ENCODE peak calls at places on chromosome 22, in four cellular contexts. L is RWPE2, M is SK-N-SH, T is adrenal gland. X is an unnamed sample.
A peak's percentile ranks its signal among the peaks of the same experiment; 100 is the strongest.

GRCh38 chr22:19959043-19959586 is 17.5 kb upstream of the TXNRD2 start:
- DNase-seq in T (peak; percentile 90), L (peak; percentile 66), M (peak; percentile 32), X (peak; percentile 78)

GRCh38 chr22:25085930-25086901 is 113.4 kb upstream of the CRYBB3 start:
- DNase-seq in T (no peak), M (no peak), L (no peak), X (no peak)

GRCh38 chr22:45998638-45999378 is 21.8 kb upstream of the WNT7B start:
- DNase-seq in L (peak; percentile 45), T (no peak), M (no peak), X (no peak)

GRCh38 chr22:40491990-40492631 is 121.7 kb downstream of the SGSM3 start:
- DNase-seq in L (no peak), M (no peak), T (no peak), X (no peak)

GRCh38 chr22:45072322-45072903 is 62.6 kb upstream of the PHF21B start:
- DNase-seq in M (no peak), L (peak; percentile 92), T (no peak), X (no peak)

GRCh38 chr22:25048659-25049657 is 96.4 kb downstream of the KIAA1671 start:
- DNase-seq in T (peak; percentile 73), L (no peak), M (peak; percentile 84), X (peak; percentile 39)

GRCh38 chr22:26632422-26633155 is 10.8 kb downstream of the CRYBA4 start:
- DNase-seq in M (peak; percentile 44), L (no peak), T (no peak), X (no peak)

GRCh38 chr22:29343313-29343805 is 27.9 kb upstream of the RASL10A start:
- DNase-seq in M (peak; percentile 92), L (no peak), T (no peak), X (no peak)

GRCh38 chr22:30892731-30893221 is 75.8 kb downstream of the MORC2 start:
- DNase-seq in T (no peak), M (no peak), L (no peak), X (peak; percentile 3)

GRCh38 chr22:31734512-31734911 is 15.4 kb downstream of the PRR14L start:
- DNase-seq in M (peak; percentile 35), L (no peak), T (no peak), X (no peak)

GRCh38 chr22:17725465-17725800 is 48.8 kb downstream of the BID start:
- DNase-seq in T (no peak), L (no peak), M (no peak), X (no peak)

GRCh38 chr22:35525687-35526332 is 14.8 kb upstream of the RASD2 start:
- DNase-seq in L (no peak), M (no peak), T (no peak), X (no peak)

GRCh38 chr22:38313384-38313955 is 3.8 kb downstream of the CSNK1E start:
- DNase-seq in T (peak; percentile 62), M (no peak), L (peak; percentile 98), X (no peak)

GRCh38 chr22:41256254-41256897 is 15.6 kb upstream of the CHADL start:
- DNase-seq in L (no peak), T (no peak), M (no peak), X (no peak)

GRCh38 chr22:29727248-29727551 is 7.4 kb downstream of the CABP7 start:
- DNase-seq in L (no peak), T (no peak), M (peak; percentile 91), X (peak; percentile 7)

GRCh38 chr22:28034760-28035401 is 115.8 kb upstream of the PITPNB start:
- DNase-seq in L (no peak), M (peak; percentile 64), T (peak; percentile 81), X (no peak)

GRCh38 chr22:41531422-41531727 is 12.9 kb downstream of the POLR3H start:
- DNase-seq in L (no peak), M (no peak), T (no peak), X (no peak)

GRCh38 chr22:20089977-20090729 is 10.1 kb downstream of the DGCR8 start:
- DNase-seq in L (no peak), M (no peak), T (no peak), X (no peak)

GRCh38 chr22:20566420-20567260 is 59.2 kb downstream of the MED15 start:
- DNase-seq in L (no peak), M (no peak), T (no peak), X (no peak)

GRCh38 chr22:50444663-50445062 is 30.2 kb downstream of the SBF1 start:
- DNase-seq in T (peak; percentile 69), L (no peak), M (no peak), X (no peak)

GRCh38 chr22:35705141-35705540 is 12.5 kb upstream of the APOL5 start:
- DNase-seq in M (no peak), L (no peak), T (no peak), X (no peak)

GRCh38 chr22:42069801-42070516 is 653 bp downstream of the NAGA start:
- DNase-seq in L (no peak), M (no peak), T (no peak), X (no peak)

GRCh38 chr22:28730146-28730545 is 11.5 kb downstream of the CHEK2 start:
- DNase-seq in M (no peak), T (no peak), L (no peak), X (no peak)

GRCh38 chr22:32862083-32862482 is 60.6 kb downstream of the TIMP3 start:
- DNase-seq in L (no peak), M (no peak), T (no peak), X (no peak)

GRCh38 chr22:45548991-45549736 is 46.5 kb downstream of the FBLN1 start:
- DNase-seq in M (no peak), L (no peak), T (no peak), X (no peak)

GRCh38 chr22:42604403-42604802 is 10.3 kb downstream of the POLDIP3 start:
- DNase-seq in L (no peak), T (no peak), M (no peak), X (no peak)

GRCh38 chr22:32557424-32557823 is 82.8 kb downstream of the FBXO7 start:
- DNase-seq in M (no peak), L (no peak), T (no peak), X (no peak)

GRCh38 chr22:31046591-31047226 is 34.4 kb upstream of the SMTN start:
- DNase-seq in M (peak; percentile 31), T (peak; percentile 56), L (no peak), X (no peak)

DNA sequence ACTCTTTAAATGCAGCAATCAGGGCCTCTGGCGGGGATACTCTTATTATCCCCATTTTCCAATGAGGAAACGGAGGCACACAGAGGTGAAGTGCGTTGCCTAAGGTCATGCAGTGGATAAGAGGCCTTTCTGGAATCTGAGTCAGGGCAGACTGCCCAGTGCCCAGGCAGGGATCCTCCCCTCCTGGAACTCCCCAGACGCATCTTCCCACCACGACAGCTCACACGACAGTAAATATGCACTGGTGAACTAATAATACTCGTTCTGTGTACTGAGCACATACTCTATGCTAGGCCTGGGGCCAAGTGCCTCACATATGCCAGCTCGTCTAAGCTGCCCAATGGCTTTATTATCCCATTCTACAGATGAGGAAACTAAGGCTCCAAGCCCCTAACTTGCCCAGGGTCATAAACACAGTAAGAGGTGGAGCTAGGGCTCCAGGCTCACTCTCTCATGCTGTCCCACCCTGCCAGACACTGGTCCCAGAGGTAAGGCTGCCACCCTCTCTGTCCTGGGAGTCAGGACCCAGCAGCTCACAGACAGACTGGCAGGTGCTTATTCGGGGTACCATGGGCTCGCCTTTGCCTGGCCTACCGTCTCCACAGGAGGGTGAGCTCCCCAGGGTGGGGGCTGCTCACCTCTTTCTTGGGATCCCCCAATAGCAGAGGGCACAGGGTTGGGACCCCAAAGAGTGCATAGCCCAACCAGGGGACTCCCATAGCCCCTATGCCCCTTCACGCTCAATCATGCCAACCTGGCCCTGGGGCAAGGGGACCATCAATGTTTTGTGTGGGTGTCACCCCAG is 2.3 kb downstream of the IL2RB start:
- DNase-seq in M (no peak), T (no peak), L (no peak), X (no peak)
- H3K4me3 ChIP-seq in M (no peak overlapping the region), T (no peak overlapping the region), L (no peak overlapping the region), X (no peak overlapping the region)

GRCh38 chr22:47291565-47292495 is 529.4 kb downstream of the TBC1D22A start:
- DNase-seq in L (no peak), M (no peak), T (no peak), X (no peak)
- H3K9me3 ChIP-seq in L (no peaks in the 10 kb centered on the region), M (no peaks in the 10 kb centered on the region), T (no peaks in the 10 kb centered on the region), X (no peaks in the 10 kb centered on the region)

GRCh38 chr22:22087854-22088657 is 105.5 kb upstream of the TOP3B start:
- DNase-seq in T (no peak), L (no peak), M (no peak), X (no peak)
- H3K4me3 ChIP-seq in T (no peak overlapping the region), L (no peak overlapping the region), M (no peak overlapping the region), X (no peak overlapping the region)

GRCh38 chr22:49095366-49095765 is 732.3 kb downstream of the BRD1 start:
- DNase-seq in M (no peak), L (no peak), T (no peak), X (no peak)
- H3K9me3 ChIP-seq in M (no peaks in the 10 kb centered on the region), L (no peaks in the 10 kb centered on the region), T (no peaks in the 10 kb centered on the region), X (no peaks in the 10 kb centered on the region)

GRCh38 chr22:43995798-43996169 is 28.3 kb upstream of the PARVB start:
- DNase-seq in T (no peak), M (no peak), L (no peak), X (no peak)
- H3K4me3 ChIP-seq in T (no peak overlapping the region), M (no peak overlapping the region), L (no peak overlapping the region), X (no peak overlapping the region)